ENCODE peak calls at places on chromosomes 12 and 14, in four cellular contexts. W is stimulated activated CD4-positive, alpha-beta T cell treated with anti-CD3 and anti-CD28 coated beads, Interleukin-4, amount 100 ng/mL, for 24 hours; G is naive thymus-derived CD8-positive, alpha-beta T cell; F is ELF-1. Z is an unnamed sample.

GRCh38 chr14:26194816-26195215 is 403.0 kb downstream of the NOVA1 start:
- DNase-seq in W (no peak), G (no peak), F (no peak), Z (no peak)

GRCh38 chr12:26188641-26189040 is 6.7 kb upstream of the SSPN start:
- DNase-seq in W (no peak), G (no peak), F (no peak), Z (no peak)

GRCh38 chr12:99957866-99958466 is 26.8 kb downstream of the ANKS1B start:
- DNase-seq in W (no peak), G (no peak), F (no peak), Z (no peak)

GRCh38 chr12:113325938-113326337 is 9.0 kb downstream of the SLC8B1 start:
- DNase-seq in W (no peak), G (no peak), F (no peak), Z (no peak)

GRCh38 chr12:113472191-113473190 is 820 bp upstream of the LHX5 start:
- DNase-seq in W (no peak), G (no peak), F (no peak), Z (no peak)

GRCh38 chr14:102590667-102591099 is 1.8 kb upstream of the RCOR1 start:
- DNase-seq in W (no peak), G (no peak), F (peak), Z (peak)

GRCh38 chr12:68972570-68972969 is 39.6 kb upstream of the CPM start:
- DNase-seq in W (no peak), G (no peak), F (no peak), Z (no peak)

GRCh38 chr14:102209224-102209966 is 69.7 kb downstream of the WDR20 start:
- DNase-seq in W (no peak), G (no peak), F (peak), Z (no peak)

GRCh38 chr12:18955594-18955993 is 173.9 kb upstream of the PLEKHA5 start:
- DNase-seq in W (no peak), G (no peak), F (no peak), Z (no peak)

GRCh38 chr14:64232944-64233343 is 61.2 kb downstream of the ESR2 start:
- DNase-seq in W (no peak), G (no peak), F (no peak), Z (no peak)

GRCh38 chr12:104990950-104991349 is 4.8 kb downstream of the NOPCHAP1 start:
- DNase-seq in W (no peak), G (no peak), F (no peak), Z (no peak)

GRCh38 chr14:102683399-102684275 is 91.2 kb downstream of the RCOR1 start:
- DNase-seq in W (no peak), G (no peak), F (peak), Z (peak)

GRCh38 chr14:106436310-106436905 is 910.0 kb downstream of the TMEM121 start:
- DNase-seq in W (peak), G (no peak), F (peak), Z (peak)

GRCh38 chr12:113844495-113845175 is 121.5 kb downstream of the RBM19 start:
- DNase-seq in W (no peak), G (no peak), F (no peak), Z (no peak)

GRCh38 chr14:37195327-37195726 is 2.4 kb upstream of the MIPOL1 start:
- DNase-seq in W (no peak), G (no peak), F (no peak), Z (no peak)

GRCh38 chr14:90427848-90428426 is 31.1 kb downstream of the CALM1 start:
- DNase-seq in W (no peak), G (no peak), F (no peak), Z (no peak)

GRCh38 chr12:57958061-57958657 is 16.8 kb downstream of the ATP23 start:
- DNase-seq in W (no peak), G (no peak), F (no peak), Z (no peak)